ENCODE peak calls at places on chromosome 12, in ten cellular contexts. T is heart left ventricle; M is effector CD4-positive, alpha-beta T cell; X is activated T-helper 9 cell treated with anti-CD3 and anti-CD28 coated beads, Interleukin-2, amount 50 U/mL, for 16 hours; G is B cell; R is GM06990; J is NCI-H345; B is GM13976; H is ecto neural progenitor cell; F is left colon. K is an unnamed sample.
A peak's percentile ranks its signal among the peaks of the same experiment; 100 is the strongest.

GRCh38 chr12:108374596-108375320 is 35.6 kb upstream of the CMKLR1 start:
- DNase-seq in T (no peak), M (no peak), X (no peak), G (no peak), R (no peak), J (no peak), B (no peak), H (no peak), F (no peak), K (no peak)

GRCh38 chr12:109358154-109358869 is 10.6 kb downstream of the MYO1H start:
- DNase-seq in T (no peak), M (no peak), X (no peak), G (no peak), R (peak; percentile 17), J (no peak), B (peak; percentile 59), H (no peak), F (no peak), K (no peak)

GRCh38 chr12:95413576-95413975 is 60.4 kb upstream of the METAP2 start:
- DNase-seq in T (no peak), M (no peak), X (no peak), G (no peak), R (no peak), J (no peak), B (no peak), H (no peak), F (no peak), K (no peak)

GRCh38 chr12:97752129-97752528 is 289.5 kb downstream of the RMST start:
- DNase-seq in T (no peak), M (no peak), X (no peak), G (no peak), R (no peak), J (no peak), B (no peak), H (no peak), F (no peak), K (no peak)

GRCh38 chr12:122323311-122324019 is 57.2 kb upstream of the VPS33A start:
- DNase-seq in T (no peak), M (no peak), X (no peak), G (no peak), R (no peak), J (no peak), B (no peak), H (no peak), F (no peak), K (no peak)

GRCh38 chr12:71967176-71967575 is 28.5 kb downstream of the TPH2 start:
- DNase-seq in T (no peak), M (no peak), X (no peak), G (no peak), R (no peak), J (no peak), B (no peak), H (no peak), F (no peak), K (no peak)

GRCh38 chr12:121748218-121748570 is 35.6 kb downstream of the TMEM120B start:
- DNase-seq in T (no peak), M (no peak), X (no peak), G (no peak), R (no peak), J (no peak), B (no peak), H (no peak), F (no peak), K (peak; percentile 19)

GRCh38 chr12:89697256-89697655 is 11.4 kb downstream of the ATP2B1 start:
- DNase-seq in T (no peak), M (no peak), X (no peak), G (no peak), R (no peak), J (no peak), B (no peak), H (no peak), F (no peak), K (no peak)

GRCh38 chr12:25806271-25806670 is 152.2 kb upstream of the RASSF8 start:
- DNase-seq in T (no peak), M (no peak), X (no peak), G (no peak), R (no peak), J (no peak), B (no peak), H (no peak), F (no peak), K (no peak)

GRCh38 chr12:52074656-52075408 is 4.7 kb upstream of the SMIM41 start:
- DNase-seq in T (no peak), M (no peak), X (no peak), G (no peak), R (no peak), J (peak; percentile 68), B (no peak), H (peak; percentile 33), F (no peak), K (peak; percentile 82)

GRCh38 chr12:6113691-6114475 is 10.6 kb downstream of the VWF start:
- DNase-seq in T (no peak), M (no peak), X (no peak), G (no peak), R (no peak), J (peak; percentile 36), B (no peak), H (no peak), F (no peak), K (no peak)

K was measured in NCI-H1417.